ENCODE peak calls at places on chromosome 7, in ten cellular contexts. K is nephron progenitor cell; S is GM13976; H is foreskin fibroblast; P is choroid plexus epithelial cell; C is coronary artery; D is suprapubic skin; E is heart right ventricle; Y is prostate gland; F is CD4-positive, alpha-beta T cell. U is an unnamed sample.

GRCh38 chr7:30598121-30598876 is 3.6 kb downstream of the GARS1 start:
- DNase-seq in K (no peak), D (no peak), H (no peak), C (no peak), F (no peak), Y (no peak), P (peak), E (no peak), S (no peak), U (no peak)

GRCh38 chr7:117041007-117041406 is 87.7 kb downstream of the ST7 start:
- DNase-seq in C (no peak), D (no peak), Y (no peak), H (peak), E (no peak), S (peak), P (peak), K (no peak), F (no peak), U (no peak)

GRCh38 chr7:95684037-95684436 is 87.7 kb upstream of the PDK4 start:
- DNase-seq in D (no peak), Y (no peak), C (no peak), P (peak), S (no peak), E (no peak), F (no peak), K (no peak), H (peak), U (no peak)

GRCh38 chr7:42454006-42454405 is 217.0 kb upstream of the GLI3 start:
- DNase-seq in S (no peak), H (no peak), F (no peak), K (no peak), D (no peak), E (no peak), Y (no peak), P (no peak), C (no peak), U (no peak)

GRCh38 chr7:144786522-144786921 is 49.3 kb downstream of the TPK1 start:
- DNase-seq in C (no peak), E (no peak), H (no peak), D (no peak), K (no peak), S (peak), P (peak), Y (no peak), F (no peak), U (no peak)

GRCh38 chr7:155808551-155809331 is 3.5 kb downstream of the SHH start:
- DNase-seq in H (no peak), C (no peak), P (no peak), Y (no peak), S (no peak), D (no peak), F (no peak), E (no peak), K (peak), U (no peak)

GRCh38 chr7:3896366-3896765 is 595.3 kb downstream of the SDK1 start:
- DNase-seq in P (no peak), H (no peak), Y (no peak), D (no peak), S (no peak), F (no peak), K (no peak), C (peak), E (no peak), U (no peak)

GRCh38 chr7:50653997-50654425 is 88.8 kb upstream of the DDC start:
- DNase-seq in D (no peak), P (peak), K (no peak), E (no peak), F (no peak), S (no peak), Y (peak), C (peak), H (peak), U (peak)

GRCh38 chr7:138460176-138460648 is at the start of gene TRIM24:
- DNase-seq in P (no peak), K (no peak), S (no peak), F (no peak), C (no peak), D (peak), Y (no peak), E (peak), H (no peak), U (no peak)

GRCh38 chr7:26664735-26665420 is 199.5 kb downstream of the SKAP2 start:
- DNase-seq in S (no peak), E (no peak), K (no peak), Y (no peak), F (no peak), H (no peak), D (no peak), C (no peak), P (peak), U (no peak)

GRCh38 chr7:50534690-50535290 is 30.4 kb downstream of the DDC start:
- DNase-seq in Y (no peak), F (no peak), H (peak), D (no peak), P (peak), C (no peak), E (no peak), K (no peak), S (no peak), U (no peak)

GRCh38 chr7:95330194-95331003 is 6.1 kb upstream of the PON1 start:
- DNase-seq in K (no peak), P (peak), D (no peak), C (no peak), H (no peak), Y (no peak), F (no peak), S (peak), E (no peak), U (no peak)

GRCh38 chr7:29853072-29853471 is 46.8 kb downstream of the WIPF3 start:
- DNase-seq in C (no peak), H (no peak), E (no peak), D (no peak), Y (no peak), P (no peak), F (no peak), S (no peak), K (no peak), U (no peak)

GRCh38 chr7:112238852-112239610 is 32.5 kb downstream of the ZNF277 start:
- DNase-seq in D (no peak), E (no peak), F (no peak), K (no peak), Y (no peak), P (peak), S (no peak), H (no peak), C (no peak), U (no peak)

GRCh38 chr7:120658516-120658915 is 199.4 kb downstream of the TSPAN12 start:
- DNase-seq in H (no peak), C (no peak), E (no peak), S (no peak), Y (no peak), D (no peak), F (no peak), K (no peak), P (no peak), U (no peak)

GRCh38 chr7:33933611-33934281 is 28.4 kb downstream of the BMPER start:
- DNase-seq in E (no peak), D (no peak), S (no peak), Y (no peak), C (no peak), K (no peak), H (peak), P (peak), F (no peak), U (no peak)

GRCh38 chr7:36937754-36938551 is 213.7 kb upstream of the AOAH start:
- DNase-seq in S (no peak), F (no peak), H (no peak), P (no peak), K (no peak), Y (no peak), D (no peak), C (no peak), E (no peak), U (no peak)

GRCh38 chr7:119482671-119483070 is 790.3 kb upstream of the KCND2 start:
- DNase-seq in D (no peak), K (no peak), H (no peak), P (no peak), F (no peak), C (no peak), E (no peak), Y (no peak), S (no peak), U (no peak)

GRCh38 chr7:119483364-119483763 is 789.6 kb upstream of the KCND2 start:
- DNase-seq in H (no peak), S (no peak), D (no peak), P (no peak), K (no peak), Y (no peak), F (no peak), E (no peak), C (no peak), U (no peak)

GRCh38 chr7:119482209-119482608 is 790.8 kb upstream of the KCND2 start:
- DNase-seq in S (peak), H (no peak), D (no peak), P (peak), Y (no peak), E (no peak), C (no peak), F (no peak), K (peak), U (no peak)
- TF ChIP-seq CTCF in S (no peak), H (no peak), D (no peak), P (peak), Y (no peak), E (no peak), C (no peak), F (no peak), K (peak), U (no peak)

GRCh38 chr7:47196106-47196630 is 385.7 kb downstream of the TNS3 start:
- DNase-seq in S (no peak), H (no peak), C (no peak), F (no peak), P (no peak), E (no peak), D (no peak), K (no peak), Y (no peak), U (no peak)

GRCh38 chr7:47197508-47197907 is 384.4 kb downstream of the TNS3 start:
- DNase-seq in K (no peak), H (no peak), P (no peak), E (no peak), S (no peak), Y (no peak), C (no peak), D (no peak), F (no peak), U (no peak)

GRCh38 chr7:47198159-47198558 is 383.8 kb downstream of the TNS3 start:
- DNase-seq in E (no peak), H (no peak), Y (no peak), P (peak), S (no peak), C (no peak), F (no peak), K (no peak), D (no peak), U (no peak)

GRCh38 chr7:47194516-47194915 is 387.4 kb downstream of the TNS3 start:
- DNase-seq in E (no peak), K (no peak), D (no peak), C (no peak), Y (peak), S (no peak), P (no peak), F (no peak), H (no peak), U (no peak)

GRCh38 chr7:47195641-47196040 is 386.3 kb downstream of the TNS3 start:
- DNase-seq in K (no peak), H (no peak), S (no peak), P (no peak), E (no peak), C (no peak), D (no peak), F (no peak), Y (no peak), U (no peak)
- TF ChIP-seq CTCF in K (peak), H (no peak), S (no peak), P (peak), E (peak), C (no peak), D (no peak), F (no peak), Y (no peak), U (no peak)

DNA sequence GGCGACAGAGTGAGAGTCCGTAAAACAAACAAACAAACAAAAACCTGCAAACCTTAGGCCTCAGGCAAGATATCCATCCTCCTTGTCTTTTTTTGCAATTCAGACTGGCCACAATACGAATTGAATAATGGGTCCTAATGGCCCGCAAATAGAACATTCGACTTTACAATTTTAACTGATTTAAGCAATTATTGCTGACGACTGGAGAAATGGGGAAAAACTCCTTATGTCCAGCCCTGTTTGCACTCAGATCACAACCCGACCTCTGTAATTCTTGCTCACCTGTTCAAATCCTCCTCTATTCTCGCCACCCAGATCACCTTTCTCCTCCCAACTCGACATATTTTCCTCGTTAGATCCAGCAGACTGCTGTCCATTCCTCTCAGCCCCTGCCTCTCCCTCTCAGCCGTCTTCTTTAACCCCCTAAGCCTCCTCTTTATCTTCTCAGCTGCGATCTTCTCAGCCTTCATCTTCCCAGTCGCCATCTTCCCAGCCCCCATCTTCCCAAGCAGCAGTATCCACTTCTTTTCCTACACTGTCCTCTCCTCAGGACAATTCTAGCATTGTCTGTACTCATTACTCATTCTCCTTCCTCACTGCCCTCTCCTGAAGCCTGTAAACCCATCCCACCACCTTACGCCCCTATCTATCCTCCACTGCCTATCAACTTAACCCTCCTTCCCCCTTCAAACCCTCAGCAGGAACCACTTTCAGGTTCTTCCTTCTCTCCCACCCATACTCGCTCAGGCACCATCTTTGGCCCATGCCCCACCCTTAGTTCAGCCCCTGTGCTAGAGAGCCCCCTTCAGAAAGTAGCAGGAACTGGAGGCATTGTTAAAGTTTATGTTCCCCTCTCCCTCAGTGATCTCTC is 61.8 kb downstream of the LRRC17 start:
- DNase-seq in D (no peak), S (peak), E (no peak), P (no peak), Y (no peak), F (no peak), H (no peak), C (no peak), K (no peak), U (no peak)
- TF ChIP-seq CTCF in D (no peak), S (no peak), E (no peak), P (peak), Y (no peak), F (no peak), H (no peak), C (no peak), K (no peak), U (no peak)

GRCh38 chr7:106009511-106010226 is 46.6 kb downstream of the CDHR3 start:
- DNase-seq in K (peak), E (peak), C (peak), P (peak), S (peak), Y (peak), H (peak), D (peak), F (peak), U (peak)
- TF ChIP-seq CTCF in K (peak), E (peak), C (peak), P (peak), S (peak), Y (peak), H (peak), D (peak), F (peak), U (peak)